ENCODE peak calls at places on chromosomes 3 and 15, in ten cellular contexts. J, C, F, S, U, I, D, N, M and V are unnamed samples.
A peak's percentile ranks its signal among the peaks of the same experiment; 100 is the strongest.

GRCh38 chr3:187000711-187001151 is 70.4 kb downstream of the ST6GAL1 start:
- DNase-seq in I (no peak), M (no peak), J (no peak), D (no peak), N (no peak), S (no peak), C (no peak), F (no peak), U (no peak), V (no peak)

GRCh38 chr15:31116423-31117030 is 15.0 kb upstream of the TRPM1 start:
- DNase-seq in M (no peak), N (no peak), D (no peak), F (no peak), I (no peak), S (no peak), C (no peak), J (no peak), U (no peak), V (no peak)

GRCh38 chr3:13655074-13655913 is 106.4 kb downstream of the FBLN2 start:
- DNase-seq in C (peak; percentile 69), F (no peak), M (no peak), S (no peak), J (peak; percentile 52), N (no peak), I (peak; percentile 87), U (no peak), D (peak; percentile 85), V (peak; percentile 24)

GRCh38 chr3:134092231-134092701 is 62.5 kb upstream of the SLCO2A1 start:
- DNase-seq in D (peak; percentile 40), C (no peak), S (no peak), U (no peak), N (no peak), F (no peak), M (peak; percentile 26), J (no peak), I (no peak), V (peak; percentile 80)

GRCh38 chr15:69908518-69909420 is 188.9 kb downstream of the TLE3 start:
- DNase-seq in S (no peak), U (no peak), M (no peak), N (no peak), C (no peak), I (no peak), J (no peak), F (no peak), D (no peak), V (no peak)

GRCh38 chr3:103341078-103341477 is 906.3 kb downstream of the ZPLD1 start:
- DNase-seq in M (no peak), J (no peak), C (no peak), S (no peak), D (no peak), I (no peak), N (no peak), F (no peak), U (no peak), V (no peak)

GRCh38 chr15:57697588-57697987 is 8.9 kb upstream of the POLR2M start:
- DNase-seq in U (peak; percentile 78), M (no peak), C (no peak), J (no peak), S (no peak), I (no peak), N (no peak), D (no peak), F (no peak), V (peak; percentile 17)

GRCh38 chr15:34214135-34214534 is 4.2 kb upstream of the KATNBL1 start:
- DNase-seq in M (no peak), D (no peak), U (no peak), S (no peak), F (no peak), C (no peak), I (no peak), J (no peak), N (no peak), V (no peak)

GRCh38 chr3:49165771-49166751 is at the start of gene CCDC71:
- DNase-seq in I (peak; percentile 81), J (peak; percentile 83), D (peak; percentile 89), U (peak; percentile 86), M (peak; percentile 68), S (peak; percentile 63), N (peak; percentile 87), C (peak; percentile 58), F (peak; percentile 63), V (peak; percentile 61)

GRCh38 chr3:197424674-197425484 is 126.5 kb upstream of the DLG1 start:
- DNase-seq in F (no peak), M (no peak), N (no peak), U (no peak), S (no peak), D (no peak), C (no peak), J (no peak), I (no peak), V (no peak)

DNA sequence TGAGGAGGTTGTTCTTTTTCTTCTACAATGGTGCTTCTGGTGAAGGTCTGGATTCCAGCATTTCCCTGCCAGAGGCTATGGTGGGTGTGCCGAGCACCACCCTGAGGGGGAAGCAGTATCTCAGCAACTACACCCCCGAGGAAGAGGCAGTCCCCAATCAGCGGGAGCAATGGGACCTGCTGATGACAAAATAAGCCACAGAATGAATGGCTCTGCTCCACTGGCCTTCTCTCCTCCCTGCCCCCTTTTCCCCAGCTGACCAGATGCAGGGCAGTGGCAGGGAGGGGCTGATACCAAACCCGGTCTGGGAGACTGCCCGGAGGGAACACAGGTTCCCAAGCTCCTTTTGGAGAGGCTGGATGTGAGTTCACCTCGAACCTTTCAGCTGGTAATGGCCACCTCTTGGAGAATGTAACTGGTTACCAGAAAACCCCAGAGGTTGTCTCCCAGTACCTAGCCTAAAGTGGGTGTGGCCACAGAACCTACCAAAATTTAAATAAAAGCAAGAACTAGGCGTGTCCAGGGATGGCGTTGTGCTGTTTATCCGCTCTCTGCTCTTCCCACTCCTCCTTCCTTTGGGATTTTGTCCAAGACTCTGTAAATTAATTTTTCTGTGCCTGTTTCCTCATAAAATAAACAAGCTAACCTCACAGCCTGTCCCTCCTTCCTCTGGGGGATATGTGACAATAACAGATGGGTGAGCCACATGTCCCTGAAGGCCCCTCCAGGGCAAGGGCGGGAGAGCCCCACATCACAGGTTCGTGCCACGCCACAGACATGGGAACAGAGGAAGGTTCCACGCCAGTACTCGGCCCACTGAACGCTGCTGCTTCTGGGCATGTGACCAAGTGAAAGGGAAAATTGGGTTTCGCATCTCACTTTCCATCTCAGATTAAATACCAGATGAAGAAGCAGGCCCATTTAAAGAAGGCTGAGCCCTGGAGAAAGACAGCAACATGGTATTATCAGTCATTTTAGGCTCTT is 35.1 kb upstream of the SPTBN5 start:
- DNase-seq in I (no peak), U (peak; percentile 73), N (no peak), F (no peak), D (no peak), S (peak; percentile 42), J (peak; percentile 51), M (no peak), C (peak; percentile 56), V (peak; percentile 65)
- H3K36me3 ChIP-seq in I (no peaks in the 10 kb centered on the region), U (no peaks in the 10 kb centered on the region), N (no peaks in the 10 kb centered on the region), F (no peaks in the 10 kb centered on the region), D (no peaks in the 10 kb centered on the region), S (no peaks in the 10 kb centered on the region), J (no peaks in the 10 kb centered on the region), M (peaks cover 24% of the 10 kb centered on the region), C (no peaks in the 10 kb centered on the region), V (peaks cover 6% of the 10 kb centered on the region)

DNA sequence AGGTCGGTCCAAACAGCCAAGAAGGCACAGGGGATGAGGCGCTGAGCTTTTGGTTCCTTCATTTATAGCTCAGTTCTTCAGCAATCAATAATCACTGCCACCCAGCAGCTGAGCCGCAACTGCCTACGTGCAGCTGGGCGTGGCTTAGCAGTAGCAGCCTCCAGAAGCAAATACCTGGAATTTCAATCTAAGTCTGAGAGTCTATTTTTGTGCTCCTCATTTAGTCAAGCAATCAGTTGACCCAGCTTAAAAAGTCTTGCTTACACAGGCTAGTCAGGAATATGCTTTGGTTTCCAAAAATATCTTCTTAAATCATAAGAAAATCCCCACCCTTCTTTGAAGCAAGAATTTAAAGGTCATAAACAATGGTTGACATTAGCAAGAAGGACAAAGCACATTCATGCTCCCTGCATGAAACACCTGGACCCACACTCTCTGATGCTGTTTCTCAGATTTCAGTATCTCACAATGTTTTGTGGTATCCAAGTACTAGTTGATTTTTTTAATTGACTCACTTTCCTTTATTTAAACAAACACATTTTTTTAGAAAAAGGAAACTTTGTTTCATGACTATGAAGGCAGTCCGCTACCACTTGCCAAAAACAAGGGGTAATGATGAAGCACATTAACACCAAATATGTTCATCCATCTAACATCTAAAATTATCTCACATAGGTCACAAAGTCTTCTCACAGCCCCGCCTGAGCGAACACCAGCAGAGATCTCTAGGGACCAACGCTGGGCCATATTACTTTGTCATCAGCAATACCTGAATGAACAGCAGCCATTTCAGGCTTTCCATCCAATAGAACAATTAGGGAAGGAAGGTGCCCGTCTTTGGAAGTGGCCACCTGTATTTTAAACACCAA is 106.1 kb downstream of the OXNAD1 start:
- DNase-seq in C (no peak), I (peak; percentile 64), M (no peak), J (peak; percentile 21), F (no peak), S (peak; percentile 46), D (peak; percentile 20), U (peak; percentile 72), N (no peak), V (no peak)
- H3K4me1 ChIP-seq in C (no peaks in the 10 kb centered on the region), I (peaks cover 37% of the 10 kb centered on the region), M (peaks cover 43% of the 10 kb centered on the region), J (peaks cover 86% of the 10 kb centered on the region), F (peaks cover 38% of the 10 kb centered on the region), S (peaks cover 34% of the 10 kb centered on the region), D (peaks cover 10% of the 10 kb centered on the region), U (peaks cover 6% of the 10 kb centered on the region), N (peaks cover 5% of the 10 kb centered on the region), V (peaks cover 13% of the 10 kb centered on the region)

GRCh38 chr3:45821127-45821526 is 20.8 kb downstream of the LZTFL1 start:
- DNase-seq in F (no peak), C (no peak), M (no peak), N (no peak), U (no peak), J (no peak), D (no peak), S (no peak), I (no peak), V (no peak)

GRCh38 chr3:45832691-45833090 is 9.2 kb downstream of the LZTFL1 start:
- DNase-seq in J (no peak), F (no peak), C (no peak), D (peak; percentile 34), U (no peak), N (no peak), M (no peak), I (peak; percentile 25), S (no peak), V (no peak)

GRCh38 chr3:45826321-45826720 is 15.6 kb downstream of the LZTFL1 start:
- DNase-seq in F (no peak), U (no peak), S (no peak), M (no peak), J (no peak), I (no peak), C (no peak), N (no peak), D (no peak), V (no peak)

GRCh38 chr3:45830121-45830520 is 11.8 kb downstream of the LZTFL1 start:
- DNase-seq in J (no peak), M (no peak), U (no peak), S (no peak), N (no peak), I (no peak), D (no peak), C (no peak), F (no peak), V (no peak)

GRCh38 chr3:45826908-45827307 is 15.0 kb downstream of the LZTFL1 start:
- DNase-seq in S (no peak), D (no peak), J (no peak), N (no peak), I (no peak), F (no peak), U (no peak), C (no peak), M (no peak), V (no peak)
- H3K36me3 ChIP-seq in S (peaks cover 29% of the 10 kb centered on the region), D (no peaks in the 10 kb centered on the region), J (peaks cover 3% of the 10 kb centered on the region), N (peaks cover 100% of the 10 kb centered on the region), I (peaks cover 48% of the 10 kb centered on the region), F (no peaks in the 10 kb centered on the region), U (peaks cover 5% of the 10 kb centered on the region), C (no peaks in the 10 kb centered on the region), M (no peaks in the 10 kb centered on the region), V (peaks cover 92% of the 10 kb centered on the region)

GRCh38 chr3:65967376-65967775 is 71.3 kb downstream of the MAGI1 start:
- DNase-seq in J (no peak), N (no peak), S (no peak), F (no peak), U (no peak), I (peak; percentile 40), M (no peak), D (no peak), C (no peak), V (no peak)
- H3K4me1 ChIP-seq in J (peaks cover 64% of the 10 kb centered on the region), N (no peaks in the 10 kb centered on the region), S (peaks cover 19% of the 10 kb centered on the region), F (no peaks in the 10 kb centered on the region), U (peaks cover 7% of the 10 kb centered on the region), I (peaks cover 26% of the 10 kb centered on the region), M (peaks cover 17% of the 10 kb centered on the region), D (peaks cover 19% of the 10 kb centered on the region), C (peaks cover 4% of the 10 kb centered on the region), V (peaks cover 7% of the 10 kb centered on the region)